ENCODE peak calls at places on chromosomes 2 and 18, in seven cellular contexts. E, B, L, K, J, Z and A are unnamed samples.

GRCh38 chr2:1891147-1891546 is 146.8 kb upstream of the PXDN start:
- DNase-seq in E (peak; percentile 50), B (no peak), L (no peak), K (no peak), J (no peak), Z (no peak), A (no peak)

GRCh38 chr18:33446604-33447003 is 6.1 kb upstream of the CCDC178 start:
- DNase-seq in E (no peak), B (no peak), L (peak; percentile 35), K (no peak), J (no peak), Z (no peak), A (no peak)

GRCh38 chr2:102585704-102586404 is 33.5 kb upstream of the SLC9A2 start:
- DNase-seq in E (no peak), B (no peak), L (no peak), K (no peak), J (no peak), Z (no peak), A (peak; percentile 17)

GRCh38 chr2:159788218-159788617 is 9.8 kb downstream of the CD302 start:
- DNase-seq in E (no peak), B (no peak), L (peak; percentile 21), K (no peak), J (no peak), Z (no peak), A (no peak)

GRCh38 chr2:208175069-208175842 is 11.9 kb upstream of the CRYGA start:
- DNase-seq in E (peak; percentile 59), B (peak; percentile 88), L (peak; percentile 86), K (no peak), J (peak; percentile 66), Z (peak; percentile 90), A (peak; percentile 78)

GRCh38 chr2:1633936-1634587 is 110.3 kb downstream of the PXDN start:
- DNase-seq in E (no peak), B (no peak), L (no peak), K (peak; percentile 49), J (no peak), Z (no peak), A (no peak)

GRCh38 chr2:218257390-218257981 is 3.3 kb upstream of the GPBAR1 start:
- DNase-seq in E (no peak), B (no peak), L (no peak), K (no peak), J (no peak), Z (peak; percentile 57), A (peak; percentile 20)

GRCh38 chr2:109378682-109379081 is 235.1 kb downstream of the SEPTIN10 start:
- DNase-seq in E (no peak), B (no peak), L (peak; percentile 41), K (peak; percentile 57), J (no peak), Z (no peak), A (no peak)

GRCh38 chr2:179467111-179467510 is 202.5 kb upstream of the SESTD1 start:
- DNase-seq in E (no peak), B (peak; percentile 31), L (peak; percentile 68), K (no peak), J (peak; percentile 41), Z (no peak), A (peak; percentile 41)

GRCh38 chr2:149661844-149662243 is 74.3 kb upstream of the MMADHC start:
- DNase-seq in E (no peak), B (peak; percentile 75), L (peak; percentile 87), K (no peak), J (peak; percentile 87), Z (no peak), A (no peak)

GRCh38 chr2:13652531-13653313 is 936.0 kb downstream of the TRIB2 start:
- DNase-seq in E (no peak), B (peak; percentile 87), L (peak; percentile 43), K (no peak), J (peak; percentile 85), Z (no peak), A (peak; percentile 56)

GRCh38 chr2:191389288-191389687 is 144.1 kb downstream of the MYO1B start:
- DNase-seq in E (no peak), B (no peak), L (no peak), K (no peak), J (no peak), Z (no peak), A (no peak)

GRCh38 chr18:36314098-36314497 is 16.6 kb downstream of the FHOD3 start:
- DNase-seq in E (no peak), B (no peak), L (peak; percentile 69), K (peak; percentile 69), J (peak; percentile 49), Z (peak; percentile 60), A (no peak)

GRCh38 chr2:208040199-208041171 is 15.2 kb upstream of the PLEKHM3 start:
- DNase-seq in E (peak; percentile 61), B (peak; percentile 82), L (peak; percentile 85), K (no peak), J (peak; percentile 76), Z (peak; percentile 90), A (peak; percentile 30)

GRCh38 chr2:174336403-174337336 is 1.9 kb downstream of the SP9 start:
- DNase-seq in E (no peak), B (no peak), L (no peak), K (no peak), J (no peak), Z (no peak), A (peak; percentile 54)

GRCh38 chr2:109195193-109196045 is 66.4 kb downstream of the SH3RF3 start:
- DNase-seq in E (peak; percentile 47), B (no peak), L (no peak), K (no peak), J (no peak), Z (peak; percentile 48), A (no peak)

GRCh38 chr18:63515279-63515678 is 26.9 kb upstream of the SERPINB12 start:
- DNase-seq in E (no peak), B (no peak), L (no peak), K (no peak), J (no peak), Z (no peak), A (no peak)

GRCh38 chr2:177783835-177784448 is 288.6 kb downstream of the PDE11A start:
- DNase-seq in E (no peak), B (peak; percentile 40), L (peak; percentile 9), K (no peak), J (peak; percentile 96), Z (no peak), A (peak; percentile 4)

GRCh38 chr2:207930747-207931146 is 94.6 kb downstream of the PLEKHM3 start:
- DNase-seq in E (no peak), B (no peak), L (no peak), K (no peak), J (no peak), Z (peak; percentile 30), A (peak; percentile 59)

GRCh38 chr2:218166791-218167190 is at the start of gene CXCR1:
- DNase-seq in E (no peak), B (no peak), L (no peak), K (no peak), J (no peak), Z (no peak), A (peak; percentile 43)

GRCh38 chr2:45494275-45494977 is 116.6 kb downstream of the SRBD1 start:
- DNase-seq in E (no peak), B (peak; percentile 61), L (peak; percentile 83), K (no peak), J (peak; percentile 58), Z (peak; percentile 24), A (peak; percentile 29)

GRCh38 chr18:22172594-22173049 is 3.2 kb downstream of the GATA6 start:
- DNase-seq in E (no peak), B (no peak), L (no peak), K (no peak), J (no peak), Z (peak; percentile 64), A (no peak)

GRCh38 chr2:43482974-43483373 is 112.9 kb downstream of the THADA start:
- DNase-seq in E (no peak), B (peak; percentile 52), L (no peak), K (no peak), J (peak; percentile 73), Z (no peak), A (no peak)

GRCh38 chr2:49251766-49252165 is 97.5 kb upstream of the FSHR start:
- DNase-seq in E (no peak), B (peak; percentile 2), L (peak; percentile 79), K (no peak), J (peak; percentile 86), Z (no peak), A (no peak)

GRCh38 chr18:32271649-32272324 is 81.9 kb downstream of the MEP1B start:
- DNase-seq in E (no peak), B (no peak), L (peak; percentile 67), K (no peak), J (peak; percentile 46), Z (peak; percentile 45), A (peak; percentile 34)
- TF ChIP-seq CTCF in E (peak; percentile 74), B (peak; percentile 76), L (peak; percentile 67), K (peak; percentile 57), J (peak; percentile 75), Z (peak; percentile 67), A (peak; percentile 54)

DNA sequence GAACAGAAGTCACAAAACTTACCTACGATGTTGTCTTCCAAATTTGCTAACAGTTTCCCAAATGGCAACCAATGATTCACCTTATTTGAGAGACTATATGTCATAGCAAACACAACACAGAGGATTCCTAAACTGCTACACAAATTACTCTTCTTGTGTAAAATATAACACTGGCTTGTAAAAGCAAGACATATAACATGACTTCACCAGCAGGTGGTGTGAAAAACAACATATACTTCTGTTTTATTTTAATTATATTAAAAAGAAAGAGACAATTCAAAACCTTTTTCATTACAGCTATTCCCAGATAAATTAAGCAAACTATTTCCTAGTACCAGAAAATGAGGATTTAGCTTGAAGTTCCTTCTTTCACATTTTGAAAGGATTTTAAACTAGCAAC is 62.2 kb downstream of the SCN3A start:
- DNase-seq in E (no peak), B (no peak), L (peak; percentile 5), K (no peak), J (no peak), Z (no peak), A (no peak)
- TF ChIP-seq CTCF in E (peak; percentile 13), B (no peak), L (no peak), K (no peak), J (no peak), Z (no peak), A (no peak)

DNA sequence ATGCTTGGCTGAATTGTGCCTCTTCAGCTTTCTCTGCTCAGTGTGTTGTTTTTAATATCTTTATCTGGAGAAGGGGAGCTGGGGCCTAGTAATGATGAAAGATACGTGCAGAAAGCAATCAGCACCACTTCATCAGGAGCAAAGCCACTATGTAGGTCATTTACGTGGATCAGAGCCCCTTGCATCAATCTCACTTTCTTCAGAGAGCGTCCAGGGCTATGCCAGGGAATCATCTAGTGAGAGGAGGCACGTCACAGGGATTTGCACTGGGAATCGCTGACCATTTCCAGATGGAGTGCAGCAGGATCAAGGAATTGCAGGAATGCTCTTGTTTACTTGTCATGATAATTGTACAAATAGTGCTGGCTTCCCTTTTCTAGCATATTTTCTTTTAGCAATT is 123.1 kb downstream of the TMEM200C start:
- DNase-seq in E (no peak), B (no peak), L (no peak), K (no peak), J (no peak), Z (no peak), A (no peak)
- TF ChIP-seq CTCF in E (no peak), B (no peak), L (no peak), K (no peak), J (no peak), Z (no peak), A (no peak)

DNA sequence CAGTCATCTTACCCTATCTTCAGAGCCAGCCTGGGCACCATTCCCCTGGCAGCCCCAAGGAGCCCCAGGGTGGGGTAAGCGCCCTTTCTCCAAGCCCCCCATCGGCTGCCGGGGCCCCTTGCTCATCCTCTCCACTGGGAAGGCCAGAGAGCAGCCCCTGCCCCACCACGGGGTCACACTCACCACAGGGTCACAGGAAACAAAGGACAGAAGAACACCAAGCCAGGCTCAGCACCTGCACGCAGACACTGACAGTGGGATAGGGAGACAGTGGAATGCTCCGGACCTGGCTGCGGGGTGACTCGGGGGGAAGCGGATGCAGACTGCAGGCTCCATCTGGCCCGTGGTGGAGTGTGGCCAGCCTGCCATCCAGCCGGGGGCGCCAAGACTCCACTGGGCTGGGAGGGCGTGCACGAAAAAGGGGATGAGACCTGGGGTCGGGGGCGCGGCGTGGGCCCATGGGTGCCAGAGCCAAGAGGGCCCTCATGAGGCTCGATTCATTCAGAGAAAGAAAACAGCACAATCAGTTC is 21.1 kb downstream of the HDAC4 start:
- DNase-seq in E (no peak), B (no peak), L (no peak), K (no peak), J (no peak), Z (no peak), A (no peak)
- TF ChIP-seq CTCF in E (no peak), B (no peak), L (no peak), K (no peak), J (no peak), Z (no peak), A (no peak)